ENCODE peak calls at places on chromosomes 12 and 14, in nine cellular contexts. Y is A549, G is transverse colon, Q is ovary, N is Peyer's patch, X is esophagus muscularis mucosa, F is stomach, T is NB4, L is uterus. Z is an unnamed sample.

GRCh38 chr14:28767239-28767850 is 758 bp downstream of the FOXG1 start:
- DNase-seq in Y (no peak), G (no peak), Q (no peak), N (no peak), X (no peak), F (no peak), T (no peak), L (no peak), Z (no peak)

GRCh38 chr12:27101290-27101689 is 18.9 kb upstream of the C12orf71 start:
- DNase-seq in Y (no peak), G (no peak), Q (no peak), N (no peak), X (no peak), F (no peak), T (peak), L (no peak), Z (no peak)

GRCh38 chr14:58746261-58746660 is 108.5 kb downstream of the DACT1 start:
- DNase-seq in Y (peak), G (no peak), Q (no peak), N (peak), X (no peak), F (no peak), T (no peak), L (no peak), Z (no peak)

GRCh38 chr12:47551426-47551851 is 154.4 kb downstream of the RPAP3 start:
- DNase-seq in Y (no peak), G (no peak), Q (peak), N (no peak), X (peak), F (no peak), T (no peak), L (peak), Z (no peak)

GRCh38 chr12:51886021-51886710 is 1.7 kb upstream of the ANKRD33 start:
- DNase-seq in Y (peak), G (peak), Q (no peak), N (peak), X (no peak), F (no peak), T (peak), L (peak), Z (peak)

GRCh38 chr12:98909749-98910148 is 264.7 kb downstream of the APAF1 start:
- DNase-seq in Y (no peak), G (no peak), Q (no peak), N (no peak), X (no peak), F (no peak), T (no peak), L (no peak), Z (no peak)

GRCh38 chr14:30608533-30609006 is 13.5 kb upstream of the SCFD1 start:
- DNase-seq in Y (no peak), G (peak), Q (no peak), N (peak), X (no peak), F (no peak), T (no peak), L (no peak), Z (no peak)

GRCh38 chr12:56487448-56488040 is 417 bp downstream of the GLS2 start:
- DNase-seq in Y (no peak), G (peak), Q (peak), N (peak), X (no peak), F (peak), T (no peak), L (peak), Z (no peak)

GRCh38 chr12:75722714-75723200 is 211.3 kb upstream of the KRR1 start:
- DNase-seq in Y (peak), G (peak), Q (no peak), N (peak), X (no peak), F (no peak), T (peak), L (peak), Z (no peak)

GRCh38 chr12:91944637-91945036 is 201.0 kb downstream of the BTG1 start:
- DNase-seq in Y (no peak), G (no peak), Q (no peak), N (no peak), X (no peak), F (no peak), T (no peak), L (no peak), Z (no peak)

GRCh38 chr14:33589334-33589733 is 361.5 kb downstream of the EGLN3 start:
- DNase-seq in Y (no peak), G (no peak), Q (peak), N (no peak), X (no peak), F (peak), T (no peak), L (peak), Z (no peak)

GRCh38 chr12:16385779-16386646 is 38.6 kb downstream of the MGST1 start:
- DNase-seq in Y (peak), G (peak), Q (no peak), N (no peak), X (no peak), F (peak), T (peak), L (peak), Z (no peak)

GRCh38 chr12:754238-754816 is 1.9 kb downstream of the WNK1 start:
- DNase-seq in Y (no peak), G (no peak), Q (no peak), N (no peak), X (no peak), F (no peak), T (peak), L (no peak), Z (no peak)

GRCh38 chr12:116924558-116925453 is 14.1 kb downstream of the FBXW8 start:
- DNase-seq in Y (no peak), G (peak), Q (no peak), N (peak), X (no peak), F (no peak), T (peak), L (no peak), Z (no peak)

GRCh38 chr14:73491256-73491976 is 683 bp downstream of the RIOX1 start:
- DNase-seq in Y (peak), G (peak), Q (peak), N (peak), X (no peak), F (peak), T (peak), L (peak), Z (peak)

GRCh38 chr12:118164798-118165486 is 29.0 kb downstream of the PEBP1 start:
- DNase-seq in Y (peak), G (no peak), Q (no peak), N (no peak), X (no peak), F (no peak), T (peak), L (no peak), Z (no peak)
- TF ChIP-seq CTCF in Y (peak), G (peak), Q (peak), N (peak), X (peak), F (no peak), T (peak), L (peak), Z (peak)

DNA sequence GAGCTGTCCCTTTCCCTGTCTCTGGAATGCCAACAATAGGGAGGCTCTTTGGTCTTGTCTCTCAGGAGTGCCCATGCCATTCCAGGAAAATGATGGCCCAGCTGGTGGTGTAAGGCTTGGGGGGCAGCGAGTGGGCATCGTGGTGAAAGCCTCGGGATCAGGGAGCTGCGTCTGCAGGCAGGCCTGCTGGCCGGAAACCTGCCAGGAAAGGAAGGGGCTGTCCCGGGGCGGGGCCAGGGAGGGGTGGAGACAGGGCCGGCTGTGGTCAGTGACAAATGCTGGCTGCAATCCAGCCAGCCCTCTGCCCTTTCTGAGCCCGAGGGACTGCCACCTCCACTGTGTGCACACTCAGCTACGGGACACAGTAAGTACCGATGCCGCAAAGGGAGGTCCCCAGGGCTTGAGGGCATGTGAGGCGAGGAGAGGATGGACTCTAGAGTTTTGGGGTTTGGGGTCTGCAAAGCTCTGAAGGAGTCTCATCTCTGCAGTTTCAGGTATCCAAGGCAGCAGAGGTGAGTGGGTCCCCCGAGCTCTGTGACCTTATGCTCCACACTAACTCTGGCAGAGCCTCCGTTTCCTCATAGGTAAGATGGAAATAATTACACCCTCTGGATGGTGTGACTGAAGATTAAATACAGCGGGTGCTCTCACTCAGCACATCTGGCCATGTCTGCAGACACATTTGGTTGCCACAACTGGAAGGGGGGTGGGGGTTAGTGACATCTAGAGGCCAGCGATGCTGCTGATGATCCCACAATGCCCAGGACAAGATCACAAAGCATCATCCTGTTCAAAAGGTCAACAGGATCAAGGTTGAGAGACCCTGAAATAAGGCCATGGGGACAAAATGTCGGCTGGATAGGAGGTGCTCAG is at the start of gene SERPINA5:
- DNase-seq in Y (no peak), G (no peak), Q (peak), N (no peak), X (no peak), F (peak), T (peak), L (no peak), Z (peak)
- TF ChIP-seq POLR2A in Y (no peak), G (no peak), Q (no peak), N (no peak), X (no peak), F (no peak), T (no peak), L (no peak), Z (no peak)

DNA sequence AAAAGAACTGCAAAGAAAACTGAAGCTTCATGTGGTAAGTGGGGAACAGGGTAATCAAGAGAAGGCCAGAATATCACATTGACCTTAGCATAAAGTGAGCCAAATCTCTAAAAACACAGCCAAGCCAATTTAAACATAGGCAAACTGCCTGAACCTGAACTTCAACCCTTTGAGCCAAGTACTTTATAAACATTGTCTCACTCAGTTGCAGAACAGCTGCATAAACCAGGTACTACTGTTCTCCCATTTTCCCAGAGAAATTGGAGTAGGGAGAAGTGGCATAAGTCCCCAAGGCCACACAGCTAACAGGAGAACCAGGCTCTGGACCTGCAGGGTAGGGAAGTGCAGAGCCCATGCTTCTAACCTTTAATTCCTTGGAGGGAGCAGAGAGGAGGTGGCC is 30.4 kb upstream of the FKBP4 start:
- DNase-seq in Y (no peak), G (no peak), Q (no peak), N (no peak), X (no peak), F (no peak), T (no peak), L (no peak), Z (no peak)
- TF ChIP-seq CTCF in Y (no peak), G (no peak), Q (no peak), N (no peak), X (no peak), F (no peak), T (no peak), L (no peak), Z (no peak)

GRCh38 chr12:95003213-95003920 is at the start of gene NDUFA12:
- DNase-seq in Y (peak), G (peak), Q (peak), N (peak), X (peak), F (peak), T (peak), L (peak), Z (peak)
- TF ChIP-seq POLR2A in Y (peak), G (peak), Q (peak), N (peak), X (peak), F (no peak), T (peak), L (peak), Z (peak)

GRCh38 chr12:112013601-112014402 is 576 bp downstream of the ERP29 start:
- DNase-seq in Y (peak), G (peak), Q (peak), N (peak), X (no peak), F (peak), T (peak), L (peak), Z (peak)
- TF ChIP-seq CTCF in Y (no peak), G (no peak), Q (no peak), N (no peak), X (no peak), F (no peak), T (no peak), L (no peak), Z (no peak)

DNA sequence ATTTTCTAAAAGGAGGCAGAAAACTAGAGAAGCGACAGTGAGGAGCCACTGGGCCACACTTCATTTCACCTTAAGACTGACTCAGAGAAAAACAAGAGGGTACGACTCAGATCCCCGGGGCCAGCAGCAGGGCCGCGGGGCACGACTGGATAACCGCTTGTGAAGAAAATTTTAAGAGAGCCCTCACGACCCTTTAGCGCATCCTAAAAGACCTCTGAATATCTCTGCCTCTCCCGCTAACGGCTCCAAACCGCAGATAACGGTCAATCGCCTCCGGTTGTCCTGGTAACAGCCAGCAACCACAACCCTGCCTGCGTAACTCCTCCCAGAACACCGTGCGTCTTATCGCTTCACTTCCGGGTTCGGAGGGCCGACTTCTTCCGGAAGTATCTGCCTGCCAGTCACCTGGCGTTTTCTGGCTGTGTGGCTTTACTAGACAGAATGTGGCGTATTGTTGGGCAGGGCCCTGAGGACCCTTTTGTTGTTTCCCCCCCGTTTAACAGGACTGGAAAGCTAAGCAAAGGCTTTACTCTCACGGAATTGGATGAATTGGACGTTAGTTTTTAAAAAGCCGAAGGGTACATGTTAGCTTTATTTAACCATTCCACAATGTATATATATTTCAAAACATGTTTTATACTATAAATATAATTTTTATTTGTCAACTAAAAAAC is 5.4 kb upstream of the ATP23 start:
- DNase-seq in Y (peak), G (peak), Q (peak), N (peak), X (peak), F (peak), T (peak), L (peak), Z (peak)
- TF ChIP-seq POLR2A in Y (peak), G (peak), Q (peak), N (peak), X (peak), F (no peak), T (peak), L (peak), Z (no peak)

DNA sequence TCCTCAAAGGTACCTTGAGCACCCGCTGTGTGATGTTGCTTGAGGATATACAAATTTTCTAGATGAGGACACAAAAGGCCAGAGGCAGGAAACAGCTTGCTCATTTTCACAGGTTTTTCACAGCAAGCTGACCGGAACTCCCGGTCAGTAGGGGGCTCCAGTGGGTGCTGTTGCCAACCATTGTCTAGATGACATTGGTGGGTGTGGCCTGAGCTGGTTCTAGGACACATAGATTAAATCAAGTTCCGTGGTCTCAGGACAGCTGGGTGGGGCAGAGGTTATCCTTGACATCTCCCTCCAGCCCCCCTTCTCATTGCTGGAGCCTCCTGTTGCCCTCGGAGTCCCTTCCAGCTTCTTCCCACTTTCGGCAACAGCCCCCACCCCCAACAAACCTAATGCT is 153.6 kb upstream of the FKBP4 start:
- DNase-seq in Y (peak), G (peak), Q (no peak), N (peak), X (no peak), F (no peak), T (peak), L (no peak), Z (peak)
- TF ChIP-seq CTCF in Y (peak), G (no peak), Q (no peak), N (no peak), X (no peak), F (no peak), T (peak), L (no peak), Z (peak)

Z was measured in heart left ventricle.